ENCODE peak calls at places on chromosomes 3 and 15, in seven cellular contexts. R, K, S, F, O, N and Y are unnamed samples.

GRCh38 chr15:90598053-90598577 is 68.4 kb downstream of the CRTC3 start:
- DNase-seq in R (peak; percentile 74), K (peak; percentile 57), S (peak; percentile 91), F (no peak), O (peak; percentile 40), N (peak; percentile 46), Y (peak; percentile 79)

GRCh38 chr15:63466378-63467192 is 37.8 kb upstream of the USP3 start:
- DNase-seq in R (no peak), K (no peak), S (peak; percentile 81), F (peak; percentile 72), O (peak; percentile 66), N (no peak), Y (no peak)

GRCh38 chr15:83030021-83030420 is 18.6 kb upstream of the C15orf40 start:
- DNase-seq in R (no peak), K (no peak), S (no peak), F (no peak), O (no peak), N (no peak), Y (no peak)

GRCh38 chr3:58082047-58082446 is 73.8 kb downstream of the FLNB start:
- DNase-seq in R (no peak), K (no peak), S (peak; percentile 67), F (no peak), O (no peak), N (no peak), Y (no peak)

GRCh38 chr3:133361011-133361410 is 38.8 kb upstream of the BFSP2 start:
- DNase-seq in R (no peak), K (no peak), S (no peak), F (no peak), O (no peak), N (no peak), Y (no peak)

GRCh38 chr3:39104961-39105686 is 2.3 kb downstream of the GORASP1 start:
- DNase-seq in R (no peak), K (no peak), S (no peak), F (no peak), O (no peak), N (no peak), Y (no peak)

GRCh38 chr3:195895900-195896360 is 12.4 kb downstream of the TNK2 start:
- DNase-seq in R (peak; percentile 85), K (peak; percentile 71), S (peak; percentile 65), F (peak; percentile 80), O (no peak), N (no peak), Y (peak; percentile 66)

GRCh38 chr3:114861666-114862065 is 285.4 kb downstream of the ZBTB20 start:
- DNase-seq in R (no peak), K (no peak), S (no peak), F (no peak), O (no peak), N (no peak), Y (no peak)

GRCh38 chr15:58037902-58038301 is 27.6 kb downstream of the ALDH1A2 start:
- DNase-seq in R (no peak), K (no peak), S (peak; percentile 50), F (no peak), O (no peak), N (no peak), Y (no peak)

GRCh38 chr15:38455096-38455495 is 1.2 kb downstream of the FAM98B start:
- DNase-seq in R (no peak), K (no peak), S (peak; percentile 39), F (no peak), O (no peak), N (no peak), Y (no peak)

GRCh38 chr3:127751163-127751621 is 71.1 kb downstream of the MGLL start:
- DNase-seq in R (no peak), K (no peak), S (no peak), F (peak; percentile 62), O (no peak), N (no peak), Y (peak; percentile 56)

GRCh38 chr3:163953526-163953925 is 1124.8 kb downstream of the SI start:
- DNase-seq in R (peak; percentile 42), K (no peak), S (no peak), F (no peak), O (no peak), N (no peak), Y (no peak)

GRCh38 chr15:40647523-40647922 is 47.5 kb upstream of the RAD51 start:
- DNase-seq in R (no peak), K (no peak), S (no peak), F (no peak), O (no peak), N (no peak), Y (no peak)
- H3K36me3 ChIP-seq in R (no peaks in the 10 kb centered on the region), K (no peaks in the 10 kb centered on the region), S (peaks cover 45% of the 10 kb centered on the region), F (peaks cover 19% of the 10 kb centered on the region), O (peaks cover 2% of the 10 kb centered on the region), N (no peaks in the 10 kb centered on the region), Y (no peaks in the 10 kb centered on the region)

DNA sequence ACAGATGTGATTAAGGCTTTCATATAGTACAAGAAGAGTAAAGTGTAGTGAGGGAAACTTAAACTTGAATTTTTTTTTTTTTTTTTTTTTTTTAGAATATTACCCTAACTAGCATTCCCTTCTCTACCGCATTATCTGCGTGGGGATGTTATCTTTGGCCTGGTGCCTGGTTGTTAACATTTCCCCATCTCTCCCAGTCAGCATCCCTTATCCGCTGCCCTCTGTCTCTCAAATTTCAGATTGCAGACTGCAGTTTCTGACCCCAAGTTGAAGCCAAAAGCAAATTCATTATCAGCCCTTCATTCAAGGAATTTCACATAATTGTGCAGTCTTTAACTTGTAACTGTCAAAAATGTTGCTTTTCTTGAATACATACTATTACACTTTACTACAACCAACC is 353.0 kb downstream of the PLOD2 start:
- DNase-seq in R (no peak), K (no peak), S (no peak), F (peak; percentile 21), O (no peak), N (no peak), Y (no peak)
- H3K4me3 ChIP-seq in R (no peak overlapping the region), K (no peak overlapping the region), S (no peak overlapping the region), F (no peak overlapping the region), O (no peak overlapping the region), N (no peak overlapping the region), Y (no peak overlapping the region)

GRCh38 chr15:33156021-33156420 is 38.5 kb downstream of the FMN1 start:
- DNase-seq in R (no peak), K (no peak), S (no peak), F (no peak), O (no peak), N (no peak), Y (no peak)

GRCh38 chr15:33158359-33158758 is 36.2 kb downstream of the FMN1 start:
- DNase-seq in R (no peak), K (no peak), S (no peak), F (no peak), O (no peak), N (no peak), Y (no peak)

GRCh38 chr15:33160581-33161165 is 33.8 kb downstream of the FMN1 start:
- DNase-seq in R (no peak), K (no peak), S (no peak), F (peak; percentile 69), O (no peak), N (no peak), Y (no peak)

GRCh38 chr15:33160054-33160453 is 34.5 kb downstream of the FMN1 start:
- DNase-seq in R (no peak), K (no peak), S (no peak), F (peak; percentile 34), O (no peak), N (no peak), Y (no peak)

DNA sequence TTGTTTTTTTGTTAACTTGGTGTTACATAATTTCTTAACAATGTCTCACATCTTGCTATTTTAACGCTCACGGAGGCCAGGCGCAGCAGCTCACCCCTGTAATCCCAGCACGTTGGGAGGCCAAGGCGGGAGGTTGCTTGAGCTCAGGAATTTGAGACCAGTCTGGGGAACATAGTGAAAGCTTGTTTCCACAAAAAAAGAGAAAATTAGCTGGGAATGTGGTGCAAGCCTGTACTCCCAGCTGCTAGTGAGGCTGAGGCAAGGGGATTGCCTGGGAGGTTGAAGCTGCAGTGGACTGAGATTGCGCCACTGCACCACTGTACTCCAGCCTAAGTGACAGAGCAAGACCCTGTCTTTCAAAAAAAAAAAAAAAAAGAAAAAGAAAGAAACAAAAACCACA is 36.9 kb downstream of the FMN1 start:
- DNase-seq in R (no peak), K (no peak), S (no peak), F (no peak), O (no peak), N (no peak), Y (no peak)
- TF ChIP-seq EP300 in R (no peak), K (no peak), S (no peak), F (no peak), O (no peak), N (no peak), Y (no peak)

GRCh38 chr15:25054943-25055342 is 100.2 kb downstream of the SNRPN start:
- DNase-seq in R (no peak), K (no peak), S (no peak), F (no peak), O (no peak), N (no peak), Y (no peak)
- H3K36me3 ChIP-seq in R (peaks cover 92% of the 10 kb centered on the region), K (no peaks in the 10 kb centered on the region), S (no peaks in the 10 kb centered on the region), F (peaks cover 47% of the 10 kb centered on the region), O (peaks cover 45% of the 10 kb centered on the region), N (peaks cover 2% of the 10 kb centered on the region), Y (peaks cover 95% of the 10 kb centered on the region)

GRCh38 chr3:154428369-154429206 is 1.4 kb downstream of the GPR149 start:
- DNase-seq in R (no peak), K (no peak), S (no peak), F (peak; percentile 42), O (no peak), N (no peak), Y (no peak)

GRCh38 chr3:154431043-154431442 is 1.1 kb upstream of the GPR149 start:
- DNase-seq in R (no peak), K (no peak), S (no peak), F (no peak), O (no peak), N (no peak), Y (no peak)

GRCh38 chr3:154427685-154428291 is 2.2 kb downstream of the GPR149 start:
- DNase-seq in R (no peak), K (no peak), S (no peak), F (peak; percentile 26), O (no peak), N (no peak), Y (no peak)

DNA sequence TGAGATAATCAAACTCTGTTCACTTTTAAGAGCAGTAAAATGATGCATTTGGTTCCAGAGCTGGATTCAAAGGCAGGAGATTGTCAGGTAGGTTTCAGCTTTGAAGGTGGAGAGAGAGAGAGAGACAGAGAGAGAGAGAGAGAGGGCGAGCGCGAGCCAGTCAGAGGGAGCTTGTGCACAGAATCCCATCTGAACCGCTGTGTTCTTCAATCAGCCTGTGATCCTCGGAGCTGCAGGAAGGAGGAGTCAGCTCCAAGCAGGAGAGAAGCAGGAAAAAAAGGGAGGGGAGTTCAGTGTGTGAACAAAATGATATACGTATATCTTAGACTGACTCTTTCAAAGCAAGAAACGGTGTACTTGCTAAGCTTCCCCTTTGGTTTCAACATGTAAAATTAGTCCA is at the start of gene GPR149:
- DNase-seq in R (no peak), K (no peak), S (no peak), F (peak; percentile 8), O (no peak), N (no peak), Y (no peak)
- H3K4me3 ChIP-seq in R (peak within 1 kb of the TSS; percentile 8), K (no peak within 1 kb of the TSS), S (no peak within 1 kb of the TSS), F (peak within 1 kb of the TSS; percentile 22), O (no peak within 1 kb of the TSS), N (no peak within 1 kb of the TSS), Y (peak within 1 kb of the TSS; percentile 21)